ENCODE peak calls at places on chromosome 19, in four cellular contexts. Z, M, P and L are unnamed samples.

GRCh38 chr19:39195755-39196154 is 1.0 kb upstream of the NCCRP1 start:
- DNase-seq in P (no peak), M (no peak), Z (no peak), L (peak)

GRCh38 chr19:39752390-39752789 is 14.6 kb upstream of the CLC start:
- DNase-seq in M (no peak), Z (no peak), P (no peak), L (no peak)

GRCh38 chr19:39941615-39942507 is 7.4 kb upstream of the FCGBP start:
- DNase-seq in Z (peak), M (no peak), P (peak), L (peak)

GRCh38 chr19:10768369-10768768 is 50.5 kb downstream of the DNM2 start:
- DNase-seq in M (no peak), P (no peak), Z (no peak), L (no peak)

GRCh38 chr19:42102877-42103276 is 26.9 kb downstream of the ZNF574 start:
- DNase-seq in P (no peak), M (no peak), Z (no peak), L (no peak)

GRCh38 chr19:36032251-36033104 is at the start of gene CLIP3:
- DNase-seq in P (no peak), M (no peak), Z (no peak), L (no peak)

GRCh38 chr19:43936219-43936618 is 1.1 kb upstream of the ZNF45 start:
- DNase-seq in Z (no peak), P (no peak), M (no peak), L (no peak)

GRCh38 chr19:3162418-3163229 is 15.9 kb upstream of the S1PR4 start:
- DNase-seq in M (no peak), Z (peak), P (no peak), L (peak)

GRCh38 chr19:45290381-45290931 is 32.2 kb downstream of the CKM start:
- DNase-seq in P (no peak), Z (no peak), M (no peak), L (no peak)

GRCh38 chr19:53037101-53038097 is 7.1 kb upstream of the ERVV-2 start:
- DNase-seq in M (no peak), Z (peak), P (peak), L (no peak)

GRCh38 chr19:15123031-15123890 is 16.1 kb downstream of the SYDE1 start:
- DNase-seq in Z (no peak), M (no peak), P (no peak), L (no peak)

GRCh38 chr19:19217110-19217509 is 5.4 kb downstream of the NCAN start:
- DNase-seq in M (no peak), P (peak), Z (no peak), L (peak)

GRCh38 chr19:46022431-46023310 is at the start of gene PGLYRP1:
- DNase-seq in P (no peak), Z (no peak), M (no peak), L (no peak)

GRCh38 chr19:55440411-55441105 is 2.5 kb downstream of the SHISA7 start:
- DNase-seq in M (no peak), P (no peak), Z (no peak), L (no peak)

GRCh38 chr19:21482863-21483276 is 22.5 kb upstream of the ZNF429 start:
- DNase-seq in P (peak), Z (peak), M (no peak), L (peak)

GRCh38 chr19:18809149-18809978 is 18.3 kb upstream of the COMP start:
- DNase-seq in M (no peak), Z (no peak), P (peak), L (peak)

GRCh38 chr19:36573948-36574726 is 1.0 kb upstream of the ZNF529 start:
- DNase-seq in P (no peak), M (no peak), Z (peak), L (peak)

GRCh38 chr19:3420909-3421619 is 54.7 kb downstream of the NFIC start:
- DNase-seq in Z (no peak), P (no peak), M (no peak), L (no peak)

GRCh38 chr19:15195381-15195964 is 5.3 kb downstream of the NOTCH3 start:
- DNase-seq in M (peak), P (no peak), Z (peak), L (peak)

GRCh38 chr19:56314584-56315075 is at the start of gene ZSCAN5A:
- DNase-seq in P (peak), M (peak), Z (peak), L (peak)

GRCh38 chr19:1064661-1065605 is 2.0 kb upstream of the ARHGAP45 start:
- DNase-seq in Z (peak), P (no peak), M (no peak), L (peak)

GRCh38 chr19:40270362-40271089 is 14.6 kb downstream of the AKT2 start:
- DNase-seq in P (no peak), Z (no peak), M (no peak), L (no peak)